ENCODE peak calls at places on chromosome 9, in nine cellular contexts. W is fibroblast of lung, X is heart right ventricle, F is neural progenitor cell, T is adrenal gland, Y is ovary, K is mammary epithelial cell, H is gastrocnemius medialis, O is stomach. D is an unnamed sample. For H3K4me1, the result is how much of the 10 kb centered on the place peaks cover.

GRCh38 chr9:86893811-86894490 is 53.4 kb downstream of the GAS1 start:
- DNase-seq in W (no peak), X (no peak), F (peak), T (no peak), Y (no peak), K (no peak), H (no peak), O (no peak), D (no peak)

GRCh38 chr9:33025572-33026347 is 687 bp downstream of the DNAJA1 start:
- DNase-seq in W (peak), X (peak), F (peak), T (peak), Y (peak), K (peak), H (peak), O (peak), D (peak)

GRCh38 chr9:104319198-104319597 is 184.9 kb upstream of the OR13F1 start:
- DNase-seq in W (no peak), X (no peak), F (no peak), T (no peak), Y (no peak), K (no peak), H (no peak), O (no peak), D (no peak)

GRCh38 chr9:99266136-99267023 is 44.3 kb downstream of the SEC61B start:
- DNase-seq in W (peak), X (peak), F (peak), T (peak), Y (peak), K (peak), H (peak), O (peak), D (peak)

GRCh38 chr9:2494571-2494970 is 127.0 kb upstream of the VLDLR start:
- DNase-seq in W (peak), X (no peak), F (no peak), T (no peak), Y (no peak), K (peak), H (no peak), O (no peak), D (no peak)

GRCh38 chr9:72476617-72477375 is 44.6 kb upstream of the TMC1 start:
- DNase-seq in W (peak), X (no peak), F (no peak), T (peak), Y (no peak), K (peak), H (no peak), O (peak), D (peak)

GRCh38 chr9:126700296-126700695 is 86.6 kb downstream of the LMX1B start:
- DNase-seq in W (no peak), X (no peak), F (peak), T (peak), Y (no peak), K (no peak), H (no peak), O (no peak), D (no peak)

GRCh38 chr9:123389070-123389469 is 33.1 kb downstream of the CRB2 start:
- DNase-seq in W (no peak), X (no peak), F (no peak), T (no peak), Y (no peak), K (no peak), H (no peak), O (no peak), D (no peak)

GRCh38 chr9:133135193-133135745 is 14.2 kb upstream of the RALGDS start:
- DNase-seq in W (peak), X (peak), F (no peak), T (peak), Y (peak), K (peak), H (peak), O (peak), D (peak)

GRCh38 chr9:14278291-14278721 is 35.6 kb downstream of the NFIB start:
- DNase-seq in W (peak), X (no peak), F (no peak), T (no peak), Y (no peak), K (peak), H (no peak), O (no peak), D (no peak)

GRCh38 chr9:127987103-127987614 is 6.4 kb upstream of the EEIG1 start:
- DNase-seq in W (no peak), X (peak), F (no peak), T (peak), Y (no peak), K (peak), H (peak), O (peak), D (no peak)

GRCh38 chr9:132412089-132412488 is 2.1 kb downstream of the CFAP77 start:
- DNase-seq in W (peak), X (no peak), F (peak), T (no peak), Y (no peak), K (peak), H (no peak), O (no peak), D (no peak)

GRCh38 chr9:11946521-11946920 is 746.7 kb upstream of the TYRP1 start:
- DNase-seq in W (peak), X (no peak), F (no peak), T (no peak), Y (no peak), K (no peak), H (no peak), O (no peak), D (no peak)

GRCh38 chr9:113772121-113772885 is 103.8 kb upstream of the ZNF618 start:
- DNase-seq in W (peak), X (no peak), F (no peak), T (no peak), Y (no peak), K (peak), H (no peak), O (no peak), D (no peak)

GRCh38 chr9:13615660-13616615 is 336.4 kb upstream of the MPDZ start:
- DNase-seq in W (peak), X (no peak), F (no peak), T (no peak), Y (no peak), K (no peak), H (no peak), O (no peak), D (no peak)

GRCh38 chr9:90970603-90971002 is 169.0 kb downstream of the SYK start:
- DNase-seq in W (no peak), X (no peak), F (peak), T (no peak), Y (no peak), K (peak), H (no peak), O (no peak), D (peak)

GRCh38 chr9:133994359-133995011 is 2.4 kb upstream of the VAV2 start:
- DNase-seq in W (peak), X (peak), F (peak), T (peak), Y (peak), K (peak), H (peak), O (peak), D (peak)

GRCh38 chr9:111622626-111623025 is 8.5 kb upstream of the DNAJC25 start:
- DNase-seq in W (peak), X (no peak), F (no peak), T (peak), Y (no peak), K (peak), H (no peak), O (peak), D (no peak)

GRCh38 chr9:95854386-95855015 is 21.0 kb upstream of the ERCC6L2 start:
- DNase-seq in W (peak), X (no peak), F (no peak), T (no peak), Y (no peak), K (peak), H (no peak), O (no peak), D (no peak)

GRCh38 chr9:124779368-124780059 is 2.6 kb downstream of the OLFML2A start:
- DNase-seq in W (peak), X (no peak), F (peak), T (no peak), Y (peak), K (peak), H (no peak), O (peak), D (no peak)

GRCh38 chr9:14391620-14392019 is 77.7 kb upstream of the NFIB start:
- DNase-seq in W (no peak), X (no peak), F (no peak), T (no peak), Y (no peak), K (no peak), H (no peak), O (no peak), D (no peak)

GRCh38 chr9:133585481-133586367 is 23.5 kb downstream of the FAM163B start:
- DNase-seq in W (no peak), X (no peak), F (peak), T (no peak), Y (no peak), K (no peak), H (no peak), O (no peak), D (no peak)

GRCh38 chr9:79955300-79955699 is 383.5 kb downstream of the TLE4 start:
- DNase-seq in W (peak), X (no peak), F (no peak), T (no peak), Y (no peak), K (no peak), H (no peak), O (no peak), D (no peak)

GRCh38 chr9:14627513-14627912 is 65.7 kb downstream of the ZDHHC21 start:
- DNase-seq in W (no peak), X (no peak), F (no peak), T (no peak), Y (no peak), K (no peak), H (no peak), O (no peak), D (no peak)

GRCh38 chr9:107740088-107740980 is 250.8 kb upstream of the KLF4 start:
- DNase-seq in W (peak), X (no peak), F (no peak), T (no peak), Y (peak), K (no peak), H (no peak), O (no peak), D (peak)

GRCh38 chr9:126638571-126639132 is 24.9 kb downstream of the LMX1B start:
- DNase-seq in W (no peak), X (no peak), F (peak), T (no peak), Y (no peak), K (no peak), H (no peak), O (no peak), D (no peak)

GRCh38 chr9:135933114-135933513 is 25.8 kb upstream of the CAMSAP1 start:
- DNase-seq in W (no peak), X (no peak), F (no peak), T (no peak), Y (no peak), K (no peak), H (no peak), O (no peak), D (no peak)

GRCh38 chr9:38372685-38373619 is 19.6 kb upstream of the ALDH1B1 start:
- DNase-seq in W (no peak), X (no peak), F (no peak), T (no peak), Y (no peak), K (no peak), H (no peak), O (no peak), D (no peak)

GRCh38 chr9:105293408-105293807 is 49.0 kb downstream of the SLC44A1 start:
- DNase-seq in W (no peak), X (no peak), F (no peak), T (no peak), Y (no peak), K (no peak), H (no peak), O (no peak), D (no peak)

GRCh38 chr9:107928701-107929371 is 439.3 kb upstream of the KLF4 start:
- DNase-seq in W (no peak), X (no peak), F (no peak), T (no peak), Y (no peak), K (no peak), H (no peak), O (no peak), D (no peak)

GRCh38 chr9:76996700-76997099 is 22.8 kb upstream of the FOXB2 start:
- DNase-seq in W (no peak), X (peak), F (peak), T (peak), Y (no peak), K (no peak), H (no peak), O (no peak), D (no peak)
- TF ChIP-seq CTCF in W (peak), X (peak), F (peak), T (peak), Y (no peak), K (peak), H (no peak), O (peak), D (peak)

GRCh38 chr9:34709196-34709978 is 549 bp downstream of the CCL21 start:
- DNase-seq in W (no peak), X (no peak), F (no peak), T (no peak), Y (no peak), K (no peak), H (no peak), O (no peak), D (no peak)
- H3K4me1 ChIP-seq in W (under half), X (under half), F (under half), T (under half), Y (under half), K (under half), H (under half), O (under half), D (under half)

GRCh38 chr9:92266486-92266885 is 27.0 kb downstream of the IARS1 start:
- DNase-seq in W (peak), X (peak), F (no peak), T (no peak), Y (no peak), K (no peak), H (no peak), O (no peak), D (no peak)

GRCh38 chr9:92263131-92263530 is 30.4 kb downstream of the IARS1 start:
- DNase-seq in W (no peak), X (no peak), F (no peak), T (no peak), Y (no peak), K (no peak), H (no peak), O (no peak), D (no peak)

GRCh38 chr9:92270511-92270910 is 23.0 kb downstream of the IARS1 start:
- DNase-seq in W (no peak), X (no peak), F (no peak), T (no peak), Y (no peak), K (no peak), H (no peak), O (no peak), D (no peak)

GRCh38 chr9:92265159-92265558 is 28.3 kb downstream of the IARS1 start:
- DNase-seq in W (peak), X (no peak), F (no peak), T (peak), Y (no peak), K (peak), H (no peak), O (no peak), D (no peak)
- TF ChIP-seq CTCF in W (no peak), X (no peak), F (no peak), T (no peak), Y (no peak), K (no peak), H (no peak), O (no peak), D (no peak)

GRCh38 chr9:109966643-109967368 is 186.8 kb downstream of the PALM2AKAP2 start:
- DNase-seq in W (no peak), X (no peak), F (no peak), T (no peak), Y (no peak), K (no peak), H (no peak), O (no peak), D (no peak)
- H3K4me1 ChIP-seq in W (under half), X (under half), F (under half), T (under half), Y (under half), K (under half), H (under half), O (under half), D (under half)